ENCODE peak calls at places on chromosome 3, in ten cellular contexts. L, B, H, T, R, P, G, F, N and Y are unnamed samples.

GRCh38 chr3:194176274-194176991 is 40.5 kb downstream of the HES1 start:
- DNase-seq in L (no peak), B (no peak), H (no peak), T (no peak), R (no peak), P (peak; percentile 70), G (peak; percentile 20), F (no peak), N (no peak), Y (no peak)

GRCh38 chr3:53158700-53159414 is 2.2 kb upstream of the PRKCD start:
- DNase-seq in L (no peak), B (no peak), H (no peak), T (no peak), R (no peak), P (no peak), G (no peak), F (no peak), N (no peak), Y (no peak)

GRCh38 chr3:137764563-137765309 is 621 bp downstream of the SOX14 start:
- DNase-seq in L (no peak), B (no peak), H (no peak), T (no peak), R (no peak), P (no peak), G (no peak), F (no peak), N (no peak), Y (no peak)

GRCh38 chr3:172213168-172213567 is 173.8 kb downstream of the FNDC3B start:
- DNase-seq in L (no peak), B (no peak), H (no peak), T (no peak), R (no peak), P (peak; percentile 38), G (peak; percentile 88), F (no peak), N (no peak), Y (no peak)

GRCh38 chr3:40869939-40870338 is 329.4 kb upstream of the CTNNB1 start:
- DNase-seq in L (no peak), B (no peak), H (no peak), T (no peak), R (no peak), P (no peak), G (no peak), F (no peak), N (no peak), Y (no peak)

GRCh38 chr3:57169872-57170623 is 4.9 kb upstream of the IL17RD start:
- DNase-seq in L (peak; percentile 66), B (peak; percentile 45), H (peak; percentile 11), T (peak; percentile 26), R (peak; percentile 88), P (peak; percentile 91), G (peak; percentile 56), F (peak; percentile 8), N (no peak), Y (peak; percentile 51)

GRCh38 chr3:178443634-178444033 is 92.6 kb upstream of the KCNMB2 start:
- DNase-seq in L (no peak), B (no peak), H (no peak), T (no peak), R (no peak), P (no peak), G (peak; percentile 11), F (no peak), N (no peak), Y (no peak)

GRCh38 chr3:127678611-127679533 is 6.1 kb downstream of the ABTB1 start:
- DNase-seq in L (peak; percentile 2), B (no peak), H (no peak), T (no peak), R (no peak), P (no peak), G (no peak), F (no peak), N (no peak), Y (no peak)

GRCh38 chr3:110521019-110521418 is 550.6 kb upstream of the NECTIN3 start:
- DNase-seq in L (no peak), B (no peak), H (no peak), T (no peak), R (no peak), P (peak; percentile 43), G (peak; percentile 97), F (peak; percentile 85), N (peak; percentile 71), Y (peak; percentile 91)

GRCh38 chr3:179732661-179733348 is 80.0 kb downstream of the USP13 start:
- DNase-seq in L (no peak), B (no peak), H (no peak), T (no peak), R (no peak), P (no peak), G (no peak), F (no peak), N (no peak), Y (no peak)

GRCh38 chr3:172635588-172635987 is 75.3 kb downstream of the NCEH1 start:
- DNase-seq in L (no peak), B (no peak), H (no peak), T (no peak), R (peak; percentile 49), P (no peak), G (peak; percentile 53), F (no peak), N (no peak), Y (no peak)

GRCh38 chr3:195774917-195775316 is 36.8 kb downstream of the MUC4 start:
- DNase-seq in L (peak; percentile 48), B (no peak), H (no peak), T (no peak), R (no peak), P (peak; percentile 50), G (peak; percentile 49), F (no peak), N (no peak), Y (no peak)

GRCh38 chr3:124157748-124158147 is 165.8 kb upstream of the ROPN1 start:
- DNase-seq in L (no peak), B (no peak), H (no peak), T (no peak), R (no peak), P (no peak), G (no peak), F (no peak), N (no peak), Y (no peak)

GRCh38 chr3:127799476-127800222 is 22.7 kb downstream of the MGLL start:
- DNase-seq in L (no peak), B (no peak), H (no peak), T (no peak), R (peak; percentile 46), P (no peak), G (peak; percentile 94), F (peak; percentile 80), N (no peak), Y (peak; percentile 51)

GRCh38 chr3:143751643-143752178 is 96.6 kb downstream of the SLC9A9 start:
- DNase-seq in L (no peak), B (peak; percentile 7), H (no peak), T (no peak), R (no peak), P (no peak), G (no peak), F (no peak), N (no peak), Y (no peak)

GRCh38 chr3:175484666-175485065 is 625.5 kb downstream of the NAALADL2 start:
- DNase-seq in L (no peak), B (no peak), H (no peak), T (no peak), R (no peak), P (no peak), G (no peak), F (no peak), N (no peak), Y (no peak)

GRCh38 chr3:163368168-163368567 is 1710.1 kb downstream of the SI start:
- DNase-seq in L (no peak), B (no peak), H (no peak), T (no peak), R (no peak), P (no peak), G (peak; percentile 7), F (no peak), N (no peak), Y (no peak)

GRCh38 chr3:111972891-111973290 is 5.9 kb upstream of the ABHD10 start:
- DNase-seq in L (no peak), B (no peak), H (no peak), T (no peak), R (no peak), P (no peak), G (no peak), F (no peak), N (no peak), Y (no peak)

GRCh38 chr3:113233497-113233896 is 22.1 kb downstream of the BOC start:
- DNase-seq in L (no peak), B (no peak), H (no peak), T (no peak), R (no peak), P (no peak), G (no peak), F (no peak), N (no peak), Y (no peak)